ENCODE peak calls at places on chromosomes 5 and 9, in four cellular contexts. W is K562, V is HepG2, O is H1. G is an unnamed sample.

GRCh38 chr5:68962632-68963484 is 131.0 kb upstream of the SLC30A5 start:
- DNase-seq in W (peak), V (peak), O (peak), G (peak)

GRCh38 chr9:88814521-88815101 is 176.7 kb upstream of the S1PR3 start:
- DNase-seq in W (no peak), V (no peak), O (peak), G (no peak)

GRCh38 chr9:15370496-15371464 is 51.9 kb upstream of the SNAPC3 start:
- DNase-seq in W (peak), V (no peak), O (no peak), G (no peak)

GRCh38 chr5:52859619-52860018 is 71.9 kb downstream of the ITGA1 start:
- DNase-seq in W (no peak), V (no peak), O (no peak), G (no peak)

GRCh38 chr9:114372971-114373591 is 14.7 kb downstream of the AKNA start:
- DNase-seq in W (no peak), V (no peak), O (no peak), G (no peak)

GRCh38 chr5:114055318-114055788 is 306.5 kb upstream of the KCNN2 start:
- DNase-seq in W (no peak), V (no peak), O (peak), G (peak)

GRCh38 chr5:133244242-133244641 is 192.4 kb downstream of the HSPA4 start:
- DNase-seq in W (no peak), V (peak), O (no peak), G (peak)

GRCh38 chr5:52760695-52761366 is 26.9 kb upstream of the ITGA1 start:
- DNase-seq in W (no peak), V (no peak), O (no peak), G (no peak)

GRCh38 chr5:1103093-1103492 is 8.8 kb downstream of the SLC12A7 start:
- DNase-seq in W (no peak), V (no peak), O (no peak), G (no peak)

GRCh38 chr5:35852084-35852734 is 4.5 kb upstream of the IL7R start:
- DNase-seq in W (no peak), V (no peak), O (no peak), G (peak)

GRCh38 chr5:96565843-96566242 is 96.3 kb upstream of the CAST start:
- DNase-seq in W (peak), V (no peak), O (no peak), G (peak)

GRCh38 chr9:84669008-84669292 is 579 bp upstream of the NTRK2 start:
- DNase-seq in W (no peak), V (no peak), O (no peak), G (no peak)

GRCh38 chr5:71475788-71476384 is 20.4 kb downstream of the BDP1 start:
- DNase-seq in W (peak), V (peak), O (no peak), G (peak)

GRCh38 chr5:108251350-108251749 is 130.5 kb downstream of the FBXL17 start:
- DNase-seq in W (no peak), V (no peak), O (no peak), G (no peak)

GRCh38 chr5:108260105-108260857 is 121.6 kb downstream of the FBXL17 start:
- DNase-seq in W (peak), V (peak), O (peak), G (peak)

GRCh38 chr5:108258001-108258400 is 123.9 kb downstream of the FBXL17 start:
- DNase-seq in W (no peak), V (no peak), O (no peak), G (no peak)

GRCh38 chr5:108259306-108259705 is 122.6 kb downstream of the FBXL17 start:
- DNase-seq in W (peak), V (no peak), O (no peak), G (no peak)

GRCh38 chr5:108255468-108255867 is 126.4 kb downstream of the FBXL17 start:
- DNase-seq in W (no peak), V (no peak), O (no peak), G (no peak)
- TF ChIP-seq KDM1A in W (no peak), V (no peak), O (no peak), G (no peak)

DNA sequence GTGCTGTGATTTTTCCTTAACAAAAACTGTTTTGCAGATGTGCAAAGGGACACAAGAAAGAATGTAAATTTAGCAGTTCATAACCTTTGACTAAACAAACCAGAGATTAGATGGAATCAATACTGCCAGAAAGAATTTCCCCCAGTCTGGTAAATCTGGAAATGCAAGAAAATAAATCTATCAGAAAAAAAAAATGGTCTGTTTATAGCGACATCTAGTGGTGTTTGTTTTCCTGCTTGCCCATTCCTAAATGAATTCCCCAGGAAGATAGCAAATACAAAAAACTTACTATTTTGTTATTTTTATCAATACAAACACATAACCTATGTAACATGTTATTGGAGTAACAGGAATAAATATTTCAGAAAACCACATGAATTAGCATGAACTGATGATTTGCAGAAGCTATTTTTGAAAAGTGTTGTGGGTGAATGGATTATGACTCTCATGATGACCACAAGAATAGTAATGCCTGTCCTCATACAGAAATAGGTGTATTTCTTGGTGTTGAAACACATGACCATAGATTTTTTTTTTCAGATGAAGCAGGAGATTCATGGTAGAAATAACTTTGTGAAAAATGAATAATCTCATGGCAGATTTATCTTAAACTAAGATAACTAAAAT is 1703.8 kb downstream of the MAT2B start:
- DNase-seq in W (peak), V (peak), O (no peak), G (peak)
- TF ChIP-seq PHF8 in W (no peak), V (no peak), O (no peak), G (no peak)

GRCh38 chr9:75855509-75855908 is 35.0 kb upstream of the PCSK5 start:
- DNase-seq in W (peak), V (peak), O (no peak), G (peak)
- TF ChIP-seq MAX in W (no peak), V (no peak), O (no peak), G (no peak)

GRCh38 chr5:150021491-150022162 is 21.1 kb downstream of the HMGXB3 start:
- DNase-seq in W (no peak), V (no peak), O (no peak), G (no peak)
- TF ChIP-seq KDM1A in W (no peak), V (no peak), O (no peak), G (no peak)

GRCh38 chr5:128813317-128813716 is 152.0 kb upstream of the SLC27A6 start:
- DNase-seq in W (no peak), V (no peak), O (no peak), G (no peak)

GRCh38 chr5:128815201-128815600 is 150.1 kb upstream of the SLC27A6 start:
- DNase-seq in W (no peak), V (no peak), O (peak), G (no peak)
- TF ChIP-seq PHF8 in W (no peak), V (no peak), O (no peak), G (no peak)

GRCh38 chr9:93054758-93055704 is 3.5 kb upstream of the SUSD3 start:
- DNase-seq in W (no peak), V (no peak), O (no peak), G (no peak)

GRCh38 chr9:93057703-93058356 is 671 bp upstream of the SUSD3 start:
- DNase-seq in W (no peak), V (no peak), O (no peak), G (no peak)

GRCh38 chr9:93059097-93059959 is 827 bp downstream of the SUSD3 start:
- DNase-seq in W (peak), V (no peak), O (no peak), G (no peak)

GRCh38 chr9:93058357-93059096 is at the start of gene SUSD3:
- DNase-seq in W (peak), V (peak), O (peak), G (no peak)

GRCh38 chr9:93057024-93057702 is 1.3 kb upstream of the SUSD3 start:
- DNase-seq in W (peak), V (no peak), O (no peak), G (no peak)
- TF ChIP-seq MAX in W (no peak), V (no peak), O (peak), G (no peak)

GRCh38 chr9:9938432-9938831 is 674.4 kb downstream of the PTPRD start:
- DNase-seq in W (no peak), V (no peak), O (no peak), G (no peak)

DNA sequence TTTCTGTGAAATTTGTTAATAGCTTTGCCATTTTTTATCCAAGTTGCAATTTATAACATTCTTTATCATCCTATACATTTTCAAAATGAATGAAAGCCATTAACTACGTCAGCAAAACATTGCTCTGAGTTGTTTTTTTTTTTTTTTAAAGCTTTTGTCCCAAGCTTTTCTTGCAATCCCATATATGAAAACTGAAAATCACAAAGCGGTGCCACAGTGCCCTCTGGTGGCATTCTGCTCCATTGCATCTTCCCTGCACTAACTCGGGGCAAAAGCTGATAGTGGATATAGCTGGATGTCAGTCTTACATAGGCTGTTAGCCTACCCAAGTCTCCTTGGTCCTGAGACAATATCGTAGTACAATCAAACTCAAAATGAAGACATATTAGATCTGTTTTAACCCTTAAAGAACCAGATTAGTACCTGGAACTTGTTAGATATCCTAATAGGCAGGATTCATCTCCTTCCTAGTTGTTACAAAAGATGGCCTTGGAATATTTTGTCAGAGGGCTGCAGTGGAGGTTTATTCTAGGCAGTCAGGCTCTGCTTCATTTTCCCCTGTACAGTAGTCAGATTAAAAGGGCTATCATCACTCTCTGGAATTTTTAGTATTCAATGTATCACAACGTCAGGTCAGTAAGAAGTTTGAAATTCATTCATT is 669.9 kb downstream of the PTPRD start:
- DNase-seq in W (peak), V (peak), O (peak), G (peak)
- TF ChIP-seq KDM1A in W (no peak), V (no peak), O (no peak), G (no peak)

GRCh38 chr9:94696545-94696944 is 30.0 kb upstream of the AOPEP start:
- DNase-seq in W (no peak), V (no peak), O (no peak), G (no peak)

GRCh38 chr9:94697972-94698581 is 28.4 kb upstream of the AOPEP start:
- DNase-seq in W (no peak), V (peak), O (no peak), G (no peak)

GRCh38 chr9:94692601-94693000 is 33.9 kb upstream of the AOPEP start:
- DNase-seq in W (no peak), V (peak), O (no peak), G (peak)

GRCh38 chr9:94693485-94694191 is 32.9 kb upstream of the AOPEP start:
- DNase-seq in W (no peak), V (no peak), O (no peak), G (no peak)
- TF ChIP-seq PHF8 in W (no peak), V (no peak), O (no peak), G (no peak)

GRCh38 chr9:32940740-32941139 is 60.7 kb downstream of the APTX start:
- DNase-seq in W (peak), V (no peak), O (no peak), G (no peak)

GRCh38 chr9:32939576-32939975 is 61.9 kb downstream of the APTX start:
- DNase-seq in W (no peak), V (no peak), O (no peak), G (no peak)

GRCh38 chr9:32942755-32943460 is 58.5 kb downstream of the APTX start:
- DNase-seq in W (peak), V (no peak), O (no peak), G (no peak)
- TF ChIP-seq MAX in W (no peak), V (no peak), O (no peak), G (no peak)

DNA sequence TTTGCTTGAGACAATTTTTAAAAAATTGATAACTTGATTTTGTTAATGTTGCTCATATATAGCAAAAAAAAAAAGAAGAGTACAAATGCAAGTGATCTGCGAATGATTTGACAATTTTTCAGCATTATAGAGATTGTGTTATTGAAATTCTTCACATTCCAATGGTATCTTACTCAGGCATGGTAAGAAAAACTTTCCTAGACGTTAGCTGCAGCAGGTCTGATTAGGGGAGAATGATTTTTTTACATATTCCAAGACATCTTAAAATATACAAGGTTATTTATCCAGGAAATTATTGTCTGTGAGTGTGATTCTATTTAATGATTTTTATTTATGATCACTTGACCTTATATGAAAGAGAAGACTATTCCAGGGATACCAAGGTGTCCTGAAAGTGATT is 361.9 kb downstream of the MAT2B start:
- DNase-seq in W (no peak), V (no peak), O (no peak), G (no peak)
- TF ChIP-seq KDM1A in W (no peak), V (no peak), O (no peak), G (no peak)